ENCODE peak calls at places on chromosome X, in four cellular contexts. Q is K562, X is GM12878, K is HepG2. T is an unnamed sample.
A peak's percentile ranks its signal among the peaks of the same experiment; 100 is the strongest.

GRCh38 chrX:19709812-19710518 is 177.4 kb downstream of the SH3KBP1 start:
- DNase-seq in Q (peak; percentile 5), X (no peak), K (no peak), T (no peak)

GRCh38 chrX:82412851-82413250 is 1095.2 kb upstream of the POU3F4 start:
- DNase-seq in K (no peak), Q (no peak), X (no peak), T (no peak)

GRCh38 chrX:53135581-53135980 is 41.6 kb downstream of the KANTR start:
- DNase-seq in K (no peak), Q (no peak), X (no peak), T (no peak)

GRCh38 chrX:27597506-27597905 is 7.4 kb downstream of the DCAF8L2 start:
- DNase-seq in X (no peak), K (no peak), Q (no peak), T (no peak)

GRCh38 chrX:55839480-55839879 is 121.9 kb downstream of the RRAGB start:
- DNase-seq in X (no peak), Q (no peak), K (no peak), T (peak; percentile 64)

GRCh38 chrX:109697855-109698254 is 35.2 kb downstream of the ACSL4 start:
- DNase-seq in Q (no peak), X (no peak), K (no peak), T (no peak)

GRCh38 chrX:8083276-8083675 is 87.8 kb downstream of the VCX2 start:
- DNase-seq in Q (no peak), X (no peak), K (no peak), T (no peak)

GRCh38 chrX:19683817-19684216 is 168.5 kb upstream of the MAP3K15 start:
- DNase-seq in X (no peak), K (no peak), Q (no peak), T (no peak)

GRCh38 chrX:30935985-30936384 is 46.9 kb upstream of the TAB3 start:
- DNase-seq in X (no peak), K (peak; percentile 45), Q (peak; percentile 51), T (peak; percentile 20)

GRCh38 chrX:129632443-129632842 is 22.3 kb downstream of the APLN start:
- DNase-seq in K (no peak), X (no peak), Q (peak; percentile 8), T (no peak)

GRCh38 chrX:39652336-39652735 is 445.4 kb downstream of the BCOR start:
- DNase-seq in X (no peak), K (no peak), Q (peak; percentile 59), T (peak; percentile 30)

GRCh38 chrX:37745354-37745753 is 34.5 kb upstream of the CYBB start:
- DNase-seq in X (peak; percentile 53), Q (peak; percentile 72), K (peak; percentile 35), T (peak; percentile 63)

GRCh38 chrX:48045410-48046311 is 25.8 kb downstream of the ZNF630 start:
- DNase-seq in X (no peak), Q (no peak), K (peak; percentile 7), T (no peak)

GRCh38 chrX:80432863-80433262 is 12.6 kb downstream of the TENT5D start:
- DNase-seq in X (no peak), K (no peak), Q (no peak), T (no peak)

GRCh38 chrX:150587585-150588503 is 19.4 kb downstream of the MTM1 start:
- DNase-seq in K (no peak), Q (peak; percentile 48), X (no peak), T (peak; percentile 30)

GRCh38 chrX:39336709-39337294 is 535.5 kb downstream of the MID1IP1 start:
- DNase-seq in X (peak; percentile 32), K (no peak), Q (no peak), T (no peak)

GRCh38 chrX:151722241-151722846 is 6.5 kb downstream of the FATE1 start:
- DNase-seq in K (peak; percentile 7), Q (peak; percentile 62), X (no peak), T (peak; percentile 71)

GRCh38 chrX:140701480-140701879 is 8.1 kb upstream of the LINC00632 start:
- DNase-seq in K (no peak), Q (peak; percentile 10), X (no peak), T (no peak)

GRCh38 chrX:9466115-9466495 is 1.2 kb downstream of the TBL1X start:
- DNase-seq in X (no peak), K (no peak), Q (peak; percentile 66), T (peak; percentile 26)

GRCh38 chrX:28787206-28787605 is 200.0 kb downstream of the IL1RAPL1 start:
- DNase-seq in Q (no peak), K (no peak), X (no peak), T (no peak)

GRCh38 chrX:76428243-76429130 is 977 bp downstream of the MAGEE1 start:
- DNase-seq in K (no peak), Q (no peak), X (no peak), T (peak; percentile 16)

GRCh38 chrX:76126851-76127250 is 46.0 kb upstream of the PBDC1 start:
- DNase-seq in Q (no peak), X (no peak), K (no peak), T (no peak)

GRCh38 chrX:100648601-100649417 is 4.8 kb downstream of the SRPX2 start:
- DNase-seq in K (peak; percentile 60), Q (no peak), X (no peak), T (no peak)

GRCh38 chrX:80808854-80809493 is 703 bp downstream of the BRWD3 start:
- DNase-seq in K (no peak), Q (peak; percentile 17), X (no peak), T (peak; percentile 12)

GRCh38 chrX:151552721-151553120 is 10.8 kb upstream of the PASD1 start:
- DNase-seq in X (no peak), Q (no peak), K (no peak), T (no peak)

GRCh38 chrX:154987940-154988339 is 34.6 kb downstream of the F8 start:
- DNase-seq in K (peak; percentile 84), X (no peak), Q (no peak), T (no peak)

GRCh38 chrX:67781132-67781531 is 237.3 kb downstream of the AR start:
- DNase-seq in X (no peak), K (no peak), Q (no peak), T (no peak)

DNA sequence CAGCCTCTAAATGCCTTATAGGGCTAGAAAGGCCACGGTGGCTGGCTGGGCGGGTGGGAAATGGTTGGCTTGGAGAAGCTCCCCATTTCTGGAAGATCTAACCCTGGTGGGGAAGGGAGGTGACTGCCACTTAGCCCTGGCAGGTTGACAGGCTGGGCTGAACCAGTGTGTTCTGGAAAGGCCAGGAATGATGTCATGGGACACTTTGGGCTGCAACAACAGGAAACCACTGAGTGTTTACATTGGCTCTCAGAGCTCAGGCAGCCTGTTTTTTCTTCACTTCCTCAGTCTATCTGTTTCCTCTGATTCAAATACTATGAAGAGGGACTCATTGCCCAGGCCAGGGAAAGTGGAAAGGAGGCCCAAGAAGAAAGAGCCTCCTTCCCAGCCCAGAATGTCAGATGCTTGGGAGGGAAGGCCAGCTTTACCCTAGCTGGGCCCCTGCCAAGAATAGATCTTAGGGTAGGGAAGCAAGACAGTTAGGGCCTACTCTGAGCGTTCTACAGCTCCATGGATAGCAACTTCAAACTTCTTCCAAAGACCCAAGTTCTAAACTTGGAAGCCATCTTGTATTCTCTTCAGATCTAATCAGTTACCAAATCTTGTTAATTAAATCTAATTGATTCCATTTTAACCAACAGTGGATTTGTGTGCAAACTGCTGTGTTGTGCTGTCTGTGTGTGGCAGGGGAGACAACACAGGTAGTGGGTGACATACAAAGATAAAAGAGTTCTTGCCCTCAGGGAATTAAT is 65.7 kb upstream of the MSN start:
- DNase-seq in Q (no peak), X (no peak), K (peak; percentile 0), T (no peak)
- TF ChIP-seq ETV6 in Q (no peak), X (no peak), K (no peak), T (no peak)

GRCh38 chrX:128518508-128518907 is 466.3 kb upstream of the ACTRT1 start:
- DNase-seq in X (no peak), Q (no peak), K (peak; percentile 6), T (no peak)
- TF ChIP-seq ETV6 in X (no peak), Q (no peak), K (no peak), T (no peak)

DNA sequence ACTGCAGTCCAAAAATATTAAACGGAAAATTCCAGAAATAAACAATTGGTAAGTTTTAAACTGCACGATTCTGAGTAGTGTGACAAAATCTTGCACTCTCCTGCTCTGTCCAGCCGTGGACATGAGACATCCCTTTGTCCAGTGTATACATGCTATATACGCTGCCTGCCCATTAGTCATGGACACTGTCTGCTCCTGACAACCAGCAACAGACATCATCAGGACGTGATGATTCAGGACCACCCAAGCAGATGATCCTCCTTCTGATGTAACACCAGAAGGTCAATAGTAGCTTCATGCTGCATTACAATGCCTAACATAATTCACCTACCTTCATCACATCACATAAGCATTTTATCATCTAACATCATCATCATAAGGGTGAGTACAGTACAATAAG is 36.3 kb downstream of the ATRX start:
- DNase-seq in K (no peak), Q (no peak), X (no peak), T (no peak)
- TF ChIP-seq ETV6 in K (no peak), Q (no peak), X (no peak), T (no peak)

GRCh38 chrX:108299101-108299591 is 139.1 kb downstream of the COL4A6 start:
- DNase-seq in Q (no peak), K (peak; percentile 66), X (peak; percentile 17), T (no peak)
- TF ChIP-seq ETV6 in Q (no peak), K (no peak), X (no peak), T (no peak)

DNA sequence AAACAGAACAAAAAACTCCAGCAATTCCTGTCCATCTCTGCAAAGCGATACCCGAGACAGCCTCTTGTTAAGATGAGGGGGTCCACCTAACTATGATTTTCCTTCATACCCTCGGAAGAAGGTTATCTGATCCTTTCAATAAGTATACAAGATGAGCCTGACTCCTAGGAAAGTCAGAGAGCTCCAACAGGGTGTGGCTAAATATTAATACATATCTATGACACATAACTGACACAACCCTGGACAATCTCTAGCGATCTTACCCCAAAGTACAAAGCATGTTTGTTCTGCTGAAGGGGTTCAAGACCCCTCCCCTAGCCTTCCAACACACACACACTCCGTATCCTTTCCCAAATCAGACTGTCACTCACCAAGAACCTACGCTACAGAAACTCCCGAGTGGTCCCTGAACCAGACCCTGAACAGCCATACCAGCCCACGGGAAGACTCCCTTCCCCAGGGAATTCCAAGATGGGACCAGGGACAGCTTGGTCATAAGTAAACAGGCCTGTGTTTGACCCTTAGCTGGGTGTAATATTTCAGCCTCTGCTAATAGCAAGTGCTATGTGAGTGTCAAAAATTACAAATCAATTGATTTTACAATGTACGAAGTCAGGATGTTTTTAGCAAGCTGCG is 110.3 kb downstream of the PRKX start:
- DNase-seq in K (no peak), X (no peak), Q (no peak), T (no peak)
- TF ChIP-seq ETV6 in K (no peak), X (no peak), Q (no peak), T (no peak)

GRCh38 chrX:79325263-79325958 is 41.7 kb downstream of the ITM2A start:
- DNase-seq in X (no peak), K (no peak), Q (peak; percentile 35), T (peak; percentile 11)
- TF ChIP-seq ETV6 in X (no peak), K (no peak), Q (no peak), T (no peak)